ENCODE peak calls at places on chromosomes 13 and 19, in five cellular contexts. B is colonic mucosa, Q is HFF-Myc, Z is omental fat pad, W is astrocyte of the spinal cord. F is an unnamed sample.

GRCh38 chr13:20547479-20547908 is 19.5 kb upstream of the IFT88 start:
- DNase-seq in B (peak; percentile 75), Q (no peak), Z (no peak), W (no peak), F (no peak)

GRCh38 chr13:91467236-91467635 is 68.8 kb downstream of the GPC5 start:
- DNase-seq in B (no peak), Q (no peak), Z (no peak), W (no peak), F (no peak)

GRCh38 chr13:23359882-23360281 is 73.6 kb downstream of the SACS start:
- DNase-seq in B (no peak), Q (no peak), Z (no peak), W (no peak), F (no peak)

GRCh38 chr19:37470216-37470615 is 1.1 kb downstream of the ZNF570 start:
- DNase-seq in B (no peak), Q (no peak), Z (no peak), W (no peak), F (no peak)

GRCh38 chr13:104460553-104460952 is 1394.3 kb upstream of the SLC10A2 start:
- DNase-seq in B (no peak), Q (no peak), Z (no peak), W (peak; percentile 34), F (peak; percentile 1)

GRCh38 chr13:112325941-112326645 is 50.1 kb upstream of the SPACA7 start:
- DNase-seq in B (no peak), Q (no peak), Z (no peak), W (no peak), F (no peak)

GRCh38 chr19:3276341-3276799 is 51.9 kb downstream of the CELF5 start:
- DNase-seq in B (peak; percentile 78), Q (no peak), Z (no peak), W (no peak), F (no peak)

GRCh38 chr13:94481966-94482365 is 2.5 kb upstream of the DCT start:
- DNase-seq in B (no peak), Q (no peak), Z (no peak), W (peak; percentile 69), F (peak; percentile 65)

GRCh38 chr13:72062566-72062965 is 195.6 kb upstream of the DACH1 start:
- DNase-seq in B (peak; percentile 65), Q (no peak), Z (no peak), W (no peak), F (no peak)

GRCh38 chr13:69970521-69970920 is 137.1 kb upstream of the ATXN8OS start:
- DNase-seq in B (no peak), Q (no peak), Z (no peak), W (peak; percentile 10), F (peak; percentile 5)

GRCh38 chr13:111302045-111302722 is 18.3 kb upstream of the TEX29 start:
- DNase-seq in B (no peak), Q (no peak), Z (no peak), W (no peak), F (no peak)

GRCh38 chr19:6717036-6717435 is 3.4 kb downstream of the C3 start:
- DNase-seq in B (no peak), Q (no peak), Z (no peak), W (no peak), F (no peak)

GRCh38 chr13:46996316-46996715 is 99.5 kb upstream of the HTR2A start:
- DNase-seq in B (no peak), Q (no peak), Z (no peak), W (no peak), F (no peak)

GRCh38 chr19:55196803-55197202 is 12.5 kb downstream of the PTPRH start:
- DNase-seq in B (no peak), Q (no peak), Z (no peak), W (no peak), F (peak; percentile 27)

GRCh38 chr13:27797228-27797624 is 4.9 kb downstream of the GSX1 start:
- DNase-seq in B (no peak), Q (no peak), Z (no peak), W (no peak), F (peak; percentile 26)

GRCh38 chr19:2246801-2247361 is 2.2 kb upstream of the AMH start:
- DNase-seq in B (no peak), Q (no peak), Z (no peak), W (no peak), F (peak; percentile 72)

GRCh38 chr13:39244561-39245230 is 206.4 kb downstream of the NHLRC3 start:
- DNase-seq in B (no peak), Q (no peak), Z (no peak), W (no peak), F (no peak)

GRCh38 chr13:51240888-51241475 is 18.8 kb downstream of the FAM124A start:
- DNase-seq in B (no peak), Q (no peak), Z (no peak), W (no peak), F (peak; percentile 47)

GRCh38 chr19:16516923-16517610 is 20.9 kb downstream of the C19orf44 start:
- DNase-seq in B (no peak), Q (no peak), Z (no peak), W (no peak), F (no peak)

GRCh38 chr19:16516381-16516780 is 20.2 kb downstream of the C19orf44 start:
- DNase-seq in B (no peak), Q (no peak), Z (no peak), W (no peak), F (no peak)

GRCh38 chr19:16518061-16518460 is 21.9 kb downstream of the C19orf44 start:
- DNase-seq in B (no peak), Q (no peak), Z (no peak), W (no peak), F (no peak)

GRCh38 chr19:16518483-16519229 is 22.5 kb downstream of the C19orf44 start:
- DNase-seq in B (no peak), Q (no peak), Z (no peak), W (no peak), F (no peak)

GRCh38 chr19:16514383-16515019 is 18.3 kb downstream of the C19orf44 start:
- DNase-seq in B (no peak), Q (no peak), Z (no peak), W (no peak), F (no peak)
- TF ChIP-seq CTCF in B (no peak), Q (no peak), Z (no peak), W (no peak), F (no peak)

GRCh38 chr19:49182848-49183375 is 25.3 kb downstream of the TRPM4 start:
- DNase-seq in B (no peak), Q (no peak), Z (no peak), W (no peak), F (no peak)

GRCh38 chr19:49190781-49191180 is 33.2 kb downstream of the TRPM4 start:
- DNase-seq in B (no peak), Q (no peak), Z (no peak), W (no peak), F (no peak)

GRCh38 chr19:49189259-49189658 is 31.7 kb downstream of the TRPM4 start:
- DNase-seq in B (no peak), Q (no peak), Z (no peak), W (no peak), F (no peak)

GRCh38 chr19:49188626-49189200 is 31.1 kb downstream of the TRPM4 start:
- DNase-seq in B (no peak), Q (no peak), Z (no peak), W (no peak), F (no peak)

GRCh38 chr19:49186108-49186507 is 28.5 kb downstream of the TRPM4 start:
- DNase-seq in B (no peak), Q (no peak), Z (no peak), W (no peak), F (no peak)
- TF ChIP-seq CTCF in B (no peak), Q (no peak), Z (no peak), W (no peak), F (no peak)

GRCh38 chr19:41537789-41538188 is 38.2 kb upstream of the CEACAM21 start:
- DNase-seq in B (no peak), Q (no peak), Z (no peak), W (peak; percentile 6), F (peak; percentile 70)
- TF ChIP-seq CTCF in B (peak; percentile 40), Q (peak; percentile 61), Z (no peak), W (peak; percentile 49), F (peak; percentile 72)

GRCh38 chr19:4389064-4389375 is 11.3 kb downstream of the SH3GL1 start:
- DNase-seq in B (no peak), Q (no peak), Z (no peak), W (no peak), F (no peak)

GRCh38 chr19:4389511-4390016 is 10.8 kb downstream of the SH3GL1 start:
- DNase-seq in B (no peak), Q (no peak), Z (no peak), W (no peak), F (no peak)

GRCh38 chr19:4385291-4386037 is 14.9 kb downstream of the SH3GL1 start:
- DNase-seq in B (no peak), Q (no peak), Z (no peak), W (no peak), F (no peak)

GRCh38 chr19:4388171-4389063 is 11.9 kb downstream of the SH3GL1 start:
- DNase-seq in B (no peak), Q (no peak), Z (no peak), W (no peak), F (no peak)

GRCh38 chr19:4386038-4386782 is 14.1 kb downstream of the SH3GL1 start:
- DNase-seq in B (no peak), Q (no peak), Z (no peak), W (peak; percentile 43), F (no peak)
- TF ChIP-seq CTCF in B (no peak), Q (no peak), Z (no peak), W (peak; percentile 38), F (peak; percentile 20)

DNA sequence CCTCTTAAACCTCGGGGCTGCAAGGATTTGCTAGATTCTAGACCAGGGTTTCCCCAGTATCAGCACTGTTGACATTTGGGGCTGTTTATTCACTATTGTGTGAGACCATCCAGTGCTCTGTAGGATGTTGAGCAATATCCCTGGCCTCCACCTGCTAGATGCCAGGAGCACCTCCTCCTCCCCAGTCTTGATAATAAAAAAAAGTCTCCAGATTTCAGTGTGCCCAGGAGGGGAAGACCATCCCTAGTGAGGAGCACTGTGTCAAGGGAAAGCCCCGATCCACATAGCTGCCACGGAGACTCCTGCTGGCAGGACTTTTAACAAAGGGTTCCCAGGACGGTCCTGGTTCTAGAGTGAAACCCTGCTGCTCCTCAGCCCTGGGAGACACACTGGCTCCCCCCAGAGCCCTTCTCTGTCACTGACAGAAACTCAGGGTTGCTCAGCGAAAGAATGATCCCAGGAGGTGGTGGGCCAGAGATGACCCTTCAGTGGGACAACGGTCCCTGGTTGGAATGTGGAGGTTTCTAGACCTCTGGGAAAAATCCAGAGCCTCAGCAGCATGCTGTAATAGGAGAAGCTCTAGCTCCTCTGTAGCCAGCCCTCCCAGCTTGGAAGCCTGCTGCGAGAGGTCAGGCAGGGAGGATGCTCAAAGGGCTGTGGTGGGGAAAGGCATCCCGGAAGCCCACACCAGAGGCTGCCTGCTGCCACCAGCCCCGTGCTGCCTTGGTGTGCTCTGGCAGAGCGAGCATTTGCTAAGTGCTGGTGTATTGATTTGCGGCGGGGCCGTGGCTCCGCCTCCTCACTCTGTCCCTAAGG is 20.3 kb downstream of the LYL1 start:
- DNase-seq in B (no peak), Q (no peak), Z (no peak), W (peak; percentile 95), F (peak; percentile 55)
- TF ChIP-seq CTCF in B (no peak), Q (peak; percentile 37), Z (no peak), W (peak; percentile 42), F (peak; percentile 9)

DNA sequence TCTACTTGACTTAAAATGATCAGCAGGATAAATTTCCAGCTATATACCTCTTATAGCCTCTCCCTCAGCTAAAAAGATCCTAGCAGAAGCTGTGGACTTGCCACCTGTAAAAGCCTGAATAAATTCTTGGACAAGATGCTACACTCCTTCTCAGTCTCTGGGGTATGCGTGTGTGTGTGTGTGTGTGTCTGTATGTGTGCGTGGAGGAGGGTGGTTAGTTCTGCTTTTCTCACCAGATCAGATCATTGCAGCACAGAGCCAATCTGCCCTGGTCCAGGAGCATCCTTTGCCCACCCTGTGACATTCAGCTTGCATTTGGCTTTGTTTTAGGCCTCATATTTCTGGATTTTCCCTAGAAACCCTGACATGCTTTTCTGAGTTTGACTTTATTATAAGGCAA is 438.3 kb downstream of the RFC3 start:
- DNase-seq in B (no peak), Q (no peak), Z (no peak), W (no peak), F (no peak)
- TF ChIP-seq CTCF in B (no peak), Q (no peak), Z (no peak), W (no peak), F (no peak)